ENCODE peak calls at places on chromosomes 11 and 22, in six cellular contexts. A, S, Y, E, O and Q are unnamed samples.

GRCh38 chr22:30858976-30859713 is 109.4 kb downstream of the MORC2 start:
- DNase-seq in A (no peak), S (no peak), Y (peak; percentile 57), E (no peak), O (no peak), Q (peak; percentile 79)

GRCh38 chr11:120168108-120168959 is 30.4 kb upstream of the TRIM29 start:
- DNase-seq in A (no peak), S (peak; percentile 65), Y (no peak), E (no peak), O (no peak), Q (peak; percentile 87)

GRCh38 chr11:32259641-32260081 is 168.8 kb downstream of the RCN1 start:
- DNase-seq in A (no peak), S (no peak), Y (no peak), E (no peak), O (no peak), Q (no peak)

GRCh38 chr11:61975638-61976419 is 8.4 kb upstream of the FTH1 start:
- DNase-seq in A (no peak), S (peak; percentile 52), Y (no peak), E (no peak), O (no peak), Q (no peak)

GRCh38 chr11:9802291-9802861 is 138.5 kb downstream of the SWAP70 start:
- DNase-seq in A (no peak), S (no peak), Y (no peak), E (peak; percentile 8), O (no peak), Q (no peak)

GRCh38 chr22:44331881-44332714 is 19.3 kb upstream of the SHISAL1 start:
- DNase-seq in A (no peak), S (peak; percentile 72), Y (no peak), E (no peak), O (no peak), Q (no peak)

GRCh38 chr11:72069787-72070251 is 10.5 kb downstream of the NUMA1 start:
- DNase-seq in A (peak; percentile 51), S (peak; percentile 89), Y (peak; percentile 91), E (peak; percentile 54), O (peak; percentile 27), Q (no peak)

GRCh38 chr11:28976012-28976800 is 868.0 kb downstream of the METTL15 start:
- DNase-seq in A (no peak), S (no peak), Y (no peak), E (no peak), O (no peak), Q (no peak)

GRCh38 chr22:29520851-29521250 is 32.7 kb downstream of the THOC5 start:
- DNase-seq in A (no peak), S (no peak), Y (no peak), E (no peak), O (no peak), Q (no peak)

GRCh38 chr22:45807156-45807915 is 135.7 kb downstream of the ATXN10 start:
- DNase-seq in A (no peak), S (no peak), Y (no peak), E (no peak), O (no peak), Q (no peak)

GRCh38 chr11:73478737-73479347 is 102.6 kb downstream of the RELT start:
- DNase-seq in A (peak; percentile 26), S (no peak), Y (no peak), E (no peak), O (peak; percentile 32), Q (no peak)

GRCh38 chr22:29215012-29215860 is 9.5 kb downstream of the EMID1 start:
- DNase-seq in A (no peak), S (peak; percentile 52), Y (no peak), E (no peak), O (no peak), Q (no peak)

GRCh38 chr11:37352485-37352884 is 754.4 kb upstream of the RAG2 start:
- DNase-seq in A (no peak), S (no peak), Y (no peak), E (no peak), O (no peak), Q (no peak)

GRCh38 chr11:91248199-91248807 is 976.3 kb upstream of the FAT3 start:
- DNase-seq in A (peak; percentile 4), S (no peak), Y (no peak), E (no peak), O (no peak), Q (no peak)

GRCh38 chr11:72378704-72379383 is 55.5 kb downstream of the CLPB start:
- DNase-seq in A (no peak), S (peak; percentile 85), Y (no peak), E (no peak), O (no peak), Q (no peak)

GRCh38 chr11:130476200-130476921 is 27.9 kb downstream of the ADAMTS15 start:
- DNase-seq in A (no peak), S (no peak), Y (no peak), E (no peak), O (no peak), Q (no peak)

GRCh38 chr11:28703371-28703770 is 595.2 kb downstream of the METTL15 start:
- DNase-seq in A (no peak), S (no peak), Y (no peak), E (no peak), O (no peak), Q (no peak)

GRCh38 chr11:64011371-64011770 is 24.4 kb upstream of the FLRT1 start:
- DNase-seq in A (no peak), S (no peak), Y (no peak), E (no peak), O (no peak), Q (no peak)

GRCh38 chr22:37353839-37354238 is 71.5 kb downstream of the CYTH4 start:
- DNase-seq in A (no peak), S (no peak), Y (no peak), E (no peak), O (no peak), Q (no peak)

GRCh38 chr11:123194308-123195181 is 503 bp downstream of the CLMP start:
- DNase-seq in A (no peak), S (peak; percentile 80), Y (no peak), E (no peak), O (no peak), Q (no peak)

GRCh38 chr22:24026056-24026455 is 15.0 kb downstream of the CABIN1 start:
- DNase-seq in A (no peak), S (no peak), Y (no peak), E (no peak), O (no peak), Q (peak; percentile 13)

GRCh38 chr11:94885581-94885980 is 87.8 kb downstream of the CWC15 start:
- DNase-seq in A (no peak), S (no peak), Y (no peak), E (no peak), O (no peak), Q (no peak)

GRCh38 chr22:25120761-25121212 is 78.9 kb upstream of the CRYBB3 start:
- DNase-seq in A (no peak), S (no peak), Y (no peak), E (peak; percentile 64), O (no peak), Q (no peak)

GRCh38 chr22:25126510-25126909 is 73.1 kb upstream of the CRYBB3 start:
- DNase-seq in A (no peak), S (no peak), Y (no peak), E (no peak), O (no peak), Q (no peak)

GRCh38 chr22:25122136-25122764 is 77.4 kb upstream of the CRYBB3 start:
- DNase-seq in A (no peak), S (no peak), Y (no peak), E (no peak), O (no peak), Q (no peak)

GRCh38 chr22:25125693-25126357 is 73.8 kb upstream of the CRYBB3 start:
- DNase-seq in A (no peak), S (no peak), Y (no peak), E (no peak), O (no peak), Q (no peak)

GRCh38 chr22:25123677-25124076 is 76.0 kb upstream of the CRYBB3 start:
- DNase-seq in A (no peak), S (no peak), Y (no peak), E (no peak), O (no peak), Q (no peak)
- H3K27ac ChIP-seq in A (no peak overlapping the region), S (no peak overlapping the region), Y (no peak overlapping the region), E (no peak overlapping the region), O (no peak overlapping the region), Q (no peak overlapping the region)

GRCh38 chr11:128607819-128608218 is 20.5 kb upstream of the ETS1 start:
- DNase-seq in A (no peak), S (no peak), Y (no peak), E (peak; percentile 56), O (no peak), Q (no peak)
- TF ChIP-seq POLR2AphosphoS5 in A (no peak), S (no peak), Y (no peak), E (peak; percentile 85), O (no peak), Q (no peak)

DNA sequence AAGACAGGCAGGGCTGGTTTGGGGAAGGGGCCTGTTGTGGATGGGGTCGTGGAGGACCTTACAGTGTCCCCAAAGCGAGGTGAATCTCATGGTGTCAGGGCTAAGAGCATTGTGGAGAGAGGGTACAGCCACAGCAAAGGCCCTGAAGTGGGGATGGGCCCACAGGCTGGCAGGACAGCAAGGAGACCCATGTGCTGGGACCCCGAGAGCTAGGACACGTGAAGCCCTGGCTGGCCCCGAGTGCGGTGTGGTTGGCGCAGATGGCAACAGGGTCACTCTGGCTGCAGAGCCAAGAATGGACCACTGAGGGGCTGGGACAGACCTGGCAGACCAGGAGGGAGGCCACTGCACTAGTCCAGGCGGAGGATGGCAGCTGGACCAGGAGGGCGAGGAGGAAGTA is 30.0 kb upstream of the KCNQ1OT1 start:
- DNase-seq in A (no peak), S (no peak), Y (no peak), E (no peak), O (no peak), Q (no peak)
- H3K4me3 ChIP-seq in A (no peak overlapping the region), S (no peak overlapping the region), Y (no peak overlapping the region), E (no peak overlapping the region), O (no peak overlapping the region), Q (no peak overlapping the region)

GRCh38 chr22:36334838-36335603 is 52.7 kb downstream of the MYH9 start:
- DNase-seq in A (no peak), S (peak; percentile 89), Y (no peak), E (peak; percentile 51), O (peak; percentile 55), Q (no peak)
- H3K27ac ChIP-seq in A (peak overlapping the region; percentile 31), S (peak overlapping the region; percentile 98), Y (peak overlapping the region; percentile 93), E (peak overlapping the region; percentile 96), O (peak overlapping the region; percentile 91), Q (peak overlapping the region; percentile 97)

GRCh38 chr22:41249442-41249841 is 8.7 kb upstream of the CHADL start:
- DNase-seq in A (no peak), S (no peak), Y (no peak), E (no peak), O (no peak), Q (no peak)
- TF ChIP-seq POLR2AphosphoS5 in A (no peak), S (no peak), Y (no peak), E (no peak), O (no peak), Q (no peak)